ENCODE peak calls at places on chromosomes 7 and 10, in nine cellular contexts. T is dorsolateral prefrontal cortex; O is cardiac muscle cell; M is DND-41; I is A549; G is upper lobe of right lung; W is upper lobe of left lung; K is Peyer's patch; H is CD8-positive, alpha-beta memory T cell. V is an unnamed sample.

GRCh38 chr7:35374858-35375257 is 121.0 kb upstream of the TBX20 start:
- DNase-seq in M (no peak), K (no peak), I (no peak), H (no peak), T (no peak), W (no peak), G (no peak), O (peak), V (peak)

GRCh38 chr7:83149466-83149865 is 13.2 kb downstream of the PCLO start:
- DNase-seq in H (no peak), G (no peak), W (no peak), M (no peak), T (no peak), O (no peak), I (no peak), K (no peak), V (no peak)

GRCh38 chr10:127935115-127935561 is 28.2 kb downstream of the PTPRE start:
- DNase-seq in W (peak), M (no peak), O (no peak), G (no peak), K (no peak), H (no peak), T (peak), I (no peak), V (peak)

GRCh38 chr10:61845196-61845949 is 56.1 kb upstream of the ARID5B start:
- DNase-seq in M (no peak), G (no peak), T (no peak), I (no peak), W (no peak), H (no peak), K (no peak), O (no peak), V (no peak)

GRCh38 chr7:139982927-139983925 is 79.5 kb downstream of the PARP12 start:
- DNase-seq in T (no peak), G (no peak), O (no peak), M (no peak), H (no peak), I (no peak), W (no peak), K (no peak), V (no peak)

GRCh38 chr7:2645274-2645868 is 13.6 kb downstream of the TTYH3 start:
- DNase-seq in I (no peak), H (peak), M (peak), W (peak), G (no peak), T (no peak), O (no peak), K (peak), V (no peak)

GRCh38 chr10:637221-637620 is 52.2 kb downstream of the DIP2C start:
- DNase-seq in O (no peak), W (no peak), I (no peak), T (no peak), H (no peak), G (no peak), K (no peak), M (no peak), V (no peak)

GRCh38 chr7:105210721-105211205 is 178.0 kb downstream of the SRPK2 start:
- DNase-seq in K (peak), G (no peak), T (no peak), M (no peak), H (no peak), I (no peak), O (peak), W (no peak), V (no peak)

GRCh38 chr7:128069367-128070364 is 38.4 kb upstream of the LRRC4 start:
- DNase-seq in I (no peak), W (no peak), T (no peak), M (no peak), G (no peak), H (no peak), O (no peak), K (no peak), V (no peak)

GRCh38 chr7:128068785-128069184 is 37.5 kb upstream of the LRRC4 start:
- DNase-seq in H (no peak), K (no peak), G (no peak), O (no peak), W (no peak), M (no peak), I (no peak), T (no peak), V (no peak)

GRCh38 chr7:128065872-128066271 is 34.6 kb upstream of the LRRC4 start:
- DNase-seq in W (no peak), I (no peak), O (no peak), M (no peak), G (no peak), H (no peak), T (peak), K (no peak), V (no peak)

GRCh38 chr7:128067983-128068382 is 36.7 kb upstream of the LRRC4 start:
- DNase-seq in H (no peak), G (no peak), I (no peak), T (no peak), M (no peak), O (no peak), W (no peak), K (no peak), V (no peak)

GRCh38 chr7:128066858-128067257 is 35.6 kb upstream of the LRRC4 start:
- DNase-seq in H (no peak), K (no peak), M (no peak), G (no peak), O (no peak), T (no peak), I (no peak), W (no peak), V (no peak)
- H3K4me3 ChIP-seq in H (no peak), K (no peak), M (no peak), G (no peak), O (no peak), T (no peak), I (no peak), W (no peak), V (no peak)

GRCh38 chr10:47254611-47255010 is 45.4 kb upstream of the GDF10 start:
- DNase-seq in M (no peak), I (no peak), K (no peak), T (no peak), O (no peak), G (no peak), H (no peak), W (no peak), V (no peak)

GRCh38 chr10:47253030-47253637 is 46.9 kb upstream of the GDF10 start:
- DNase-seq in W (no peak), I (no peak), G (no peak), O (no peak), T (no peak), H (no peak), K (no peak), M (no peak), V (no peak)

GRCh38 chr10:47255033-47255813 is 44.8 kb upstream of the GDF10 start:
- DNase-seq in K (no peak), I (no peak), T (no peak), G (no peak), H (no peak), W (no peak), O (no peak), M (no peak), V (peak)

GRCh38 chr10:47252093-47252780 is 47.8 kb upstream of the GDF10 start:
- DNase-seq in K (no peak), G (no peak), I (no peak), O (no peak), T (no peak), H (no peak), W (no peak), M (no peak), V (peak)

DNA sequence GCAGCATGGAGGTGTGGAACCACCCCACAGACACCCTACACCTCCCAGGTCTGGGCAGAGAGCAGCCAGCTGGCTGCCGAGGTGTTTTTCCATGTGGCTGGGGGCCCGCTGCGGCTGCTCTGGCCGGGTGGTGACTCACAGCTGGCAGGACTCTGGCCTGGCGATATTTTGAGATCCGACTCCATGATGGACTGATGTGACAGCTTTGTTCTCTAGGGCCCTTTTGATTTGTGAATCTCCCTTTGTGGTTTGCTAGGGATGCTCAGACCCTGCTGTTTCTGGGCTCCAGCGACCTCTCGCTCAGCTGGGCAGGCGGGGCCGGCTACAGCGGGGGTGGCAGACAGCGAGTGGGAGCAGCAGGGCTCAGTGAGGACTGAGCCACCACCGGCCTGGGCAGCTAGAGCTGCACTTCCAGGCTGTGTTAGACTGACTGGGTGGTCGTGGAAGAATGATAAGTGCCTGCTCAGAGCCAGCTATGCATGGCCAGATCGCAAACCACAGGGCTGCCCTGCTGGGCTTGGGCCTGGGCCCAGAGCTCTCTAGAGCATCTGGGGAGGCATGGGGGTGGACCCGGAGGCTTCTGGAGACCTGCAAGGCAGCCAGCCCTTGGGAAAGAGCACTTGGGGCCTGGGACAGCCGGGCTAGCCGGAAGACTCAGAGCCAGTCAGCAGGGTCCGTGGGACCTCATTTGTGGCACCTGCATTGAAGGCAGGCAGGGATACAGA is 46.2 kb upstream of the GDF10 start:
- DNase-seq in W (peak), I (no peak), T (peak), K (no peak), M (no peak), G (no peak), H (no peak), O (peak), V (peak)
- H3K27ac ChIP-seq in W (no peak), I (no peak), T (no peak), K (no peak), M (no peak), G (no peak), H (no peak), O (no peak), V (peak)

GRCh38 chr7:152185514-152185913 is 160.0 kb downstream of the GALNT11 start:
- DNase-seq in G (no peak), W (no peak), M (no peak), I (no peak), K (no peak), O (no peak), T (no peak), H (no peak), V (no peak)
- H3K4me3 ChIP-seq in G (no peak), W (no peak), M (no peak), I (no peak), K (no peak), O (no peak), T (no peak), H (no peak), V (no peak)

DNA sequence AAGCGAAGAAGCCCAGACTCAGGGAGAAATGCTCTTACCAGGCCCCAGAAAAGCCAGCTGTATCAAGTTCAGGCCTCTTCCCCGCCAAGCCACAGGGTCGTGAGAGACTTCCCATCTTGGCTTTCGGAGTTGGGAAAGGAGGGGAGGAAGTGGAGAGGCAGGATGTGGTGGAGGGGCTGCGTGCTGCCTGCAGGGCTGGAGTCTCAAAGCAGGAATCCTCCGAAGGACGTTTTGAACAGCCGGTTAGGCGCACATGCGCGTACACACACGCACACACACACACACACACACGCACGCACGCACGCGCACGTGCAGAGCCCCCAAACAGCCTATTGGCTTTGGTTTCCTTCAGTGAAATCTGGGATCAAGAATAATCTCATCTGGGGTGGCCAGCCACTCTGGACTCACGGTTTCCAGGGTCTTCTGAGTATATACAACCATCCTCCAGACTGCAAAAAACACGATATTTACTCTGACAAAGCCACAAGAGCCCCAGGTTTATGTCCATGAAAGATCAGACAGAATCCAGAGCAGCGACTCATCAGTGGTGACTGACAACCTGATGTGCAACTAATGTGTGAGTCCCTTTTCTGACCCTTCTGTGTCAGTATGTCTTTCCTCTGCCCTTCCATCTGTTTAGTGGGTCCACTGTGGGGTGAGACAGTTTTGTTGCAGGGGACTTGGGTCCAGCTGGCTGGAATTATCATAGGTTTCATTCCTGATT is 115.0 kb upstream of the ZNF438 start:
- DNase-seq in T (no peak), W (peak), M (peak), K (no peak), H (no peak), I (peak), G (no peak), O (peak), V (no peak)
- H3K27ac ChIP-seq in T (no peak), W (no peak), M (peak), K (peak), H (no peak), I (no peak), G (no peak), O (peak), V (no peak)

DNA sequence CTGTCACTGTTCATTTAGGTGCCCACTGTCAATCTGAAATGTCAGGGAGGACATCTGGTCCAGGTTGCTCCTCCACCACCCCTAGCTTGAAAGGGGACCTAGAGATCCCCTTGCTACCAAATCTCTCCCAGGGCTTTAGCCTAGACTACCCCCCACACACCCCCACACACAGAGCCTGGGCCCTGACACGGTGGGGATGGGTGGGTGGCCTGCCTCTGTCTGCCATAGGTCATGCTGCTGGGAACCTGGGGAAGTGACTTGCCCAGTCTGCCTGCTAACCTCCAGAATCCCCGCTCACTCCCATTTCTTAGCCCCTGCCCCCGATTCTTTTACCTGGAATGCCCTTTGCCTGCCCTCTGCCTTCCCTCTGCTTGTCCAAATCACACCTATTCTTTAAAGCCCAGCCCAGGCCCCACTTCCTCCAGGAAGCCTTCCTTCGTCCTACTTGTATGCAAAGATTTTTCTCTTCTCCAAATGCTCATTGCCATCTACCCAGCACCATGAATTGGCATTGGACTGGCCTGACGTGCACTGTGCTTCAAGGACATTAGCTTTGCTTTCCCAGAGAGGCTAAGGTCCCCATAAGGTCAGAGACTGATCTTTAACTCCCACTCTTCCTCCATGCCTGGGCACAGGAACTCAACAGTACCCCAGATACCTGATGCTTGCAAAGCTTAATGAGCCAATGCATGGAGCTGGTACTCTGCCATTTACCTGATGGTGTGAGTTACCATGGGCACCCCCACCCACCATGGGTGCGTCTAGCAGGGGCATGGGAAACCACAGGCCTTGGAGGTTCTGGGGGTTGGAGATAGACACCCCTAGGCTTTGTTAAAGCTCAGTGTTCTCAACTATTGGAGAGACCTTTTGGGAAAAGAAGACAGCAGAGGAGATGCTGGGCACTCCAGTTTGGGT is 1.9 kb upstream of the SMARCD3 start:
- DNase-seq in M (no peak), G (no peak), K (no peak), O (no peak), H (no peak), W (no peak), I (no peak), T (no peak), V (no peak)
- H3K4me3 ChIP-seq in M (no peak), G (peak), K (no peak), O (peak), H (no peak), W (no peak), I (no peak), T (peak), V (peak)

DNA sequence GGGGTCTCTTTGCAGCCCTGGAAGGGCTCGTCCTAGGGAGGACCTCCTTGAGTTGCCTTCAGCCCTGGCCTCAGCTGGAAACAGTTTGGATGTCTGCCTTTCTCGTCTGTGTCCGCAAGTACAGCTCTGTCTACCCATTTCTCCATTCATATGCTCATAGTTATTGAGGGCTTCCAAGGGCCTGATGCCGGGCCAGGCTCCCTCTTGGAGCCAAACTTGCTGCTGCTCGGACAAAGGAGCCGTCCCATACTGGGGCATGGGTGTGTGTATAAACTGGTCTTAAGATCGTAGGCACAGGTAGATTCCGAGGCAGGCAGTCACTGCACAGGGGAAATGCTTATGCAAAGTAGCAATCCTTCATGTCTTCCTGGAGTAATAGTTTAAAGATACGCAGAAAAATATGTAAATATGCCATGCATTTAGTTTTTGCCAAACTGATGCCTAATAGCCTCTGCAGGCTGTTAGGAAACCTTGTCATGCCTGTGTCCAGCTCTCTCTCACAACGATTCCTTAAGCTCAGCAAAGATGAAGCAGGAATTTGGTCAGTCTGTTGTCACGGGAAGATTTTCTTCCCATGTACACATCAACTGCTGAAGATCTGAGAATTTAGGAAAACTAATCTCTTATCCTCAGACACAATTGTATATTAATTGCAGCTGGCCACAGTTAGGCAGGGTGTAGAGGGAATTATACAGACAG is 116.9 kb upstream of the BTBD16 start:
- DNase-seq in T (no peak), G (peak), M (no peak), I (no peak), K (no peak), H (no peak), W (no peak), O (no peak), V (no peak)
- H3K27ac ChIP-seq in T (peak), G (no peak), M (no peak), I (no peak), K (peak), H (no peak), W (no peak), O (peak), V (peak)

DNA sequence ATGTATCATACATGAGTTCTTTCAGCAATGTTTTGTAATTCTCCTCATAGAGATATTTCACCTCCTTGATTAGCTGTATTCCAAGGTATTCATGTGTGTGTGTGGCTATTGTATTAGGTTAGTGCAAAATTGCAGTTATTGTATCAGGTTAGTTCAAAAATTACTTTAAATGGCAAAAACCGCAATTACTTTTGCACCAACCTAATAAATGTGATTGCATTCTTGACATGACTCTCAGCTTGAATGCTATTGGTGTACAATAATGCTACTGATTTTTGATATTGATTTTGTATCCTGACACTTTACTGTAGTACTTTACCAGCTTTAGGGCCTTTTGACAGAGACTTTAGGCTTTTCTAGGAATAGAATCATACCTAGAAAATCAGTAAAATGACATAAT is 297.4 kb downstream of the ZWINT start:
- DNase-seq in H (no peak), T (no peak), G (no peak), M (no peak), O (no peak), K (no peak), I (no peak), W (no peak), V (no peak)
- H3K4me3 ChIP-seq in H (no peak), T (no peak), G (no peak), M (no peak), O (no peak), K (no peak), I (no peak), W (no peak), V (no peak)

GRCh38 chr7:98134420-98134819 is 27.8 kb downstream of the LMTK2 start:
- DNase-seq in I (no peak), O (no peak), M (no peak), T (no peak), G (no peak), K (no peak), W (no peak), H (no peak), V (no peak)

GRCh38 chr7:98135984-98136383 is 29.3 kb downstream of the LMTK2 start:
- DNase-seq in T (no peak), K (no peak), G (no peak), I (no peak), W (no peak), M (no peak), H (no peak), O (no peak), V (no peak)

GRCh38 chr7:98130959-98131358 is 24.3 kb downstream of the LMTK2 start:
- DNase-seq in O (no peak), H (no peak), K (no peak), G (no peak), W (no peak), T (no peak), M (no peak), I (no peak), V (no peak)

GRCh38 chr7:98133621-98134266 is 27.1 kb downstream of the LMTK2 start:
- DNase-seq in W (no peak), G (no peak), I (no peak), M (peak), O (no peak), T (no peak), H (no peak), K (no peak), V (no peak)

GRCh38 chr7:98133181-98133580 is 26.5 kb downstream of the LMTK2 start:
- DNase-seq in M (peak), H (peak), G (no peak), W (no peak), K (peak), O (no peak), T (no peak), I (no peak), V (no peak)
- H3K27ac ChIP-seq in M (no peak), H (no peak), G (no peak), W (peak), K (peak), O (no peak), T (no peak), I (peak), V (no peak)